ENCODE peak calls at places on chromosomes 5 and 9, in eight cellular contexts. M is fibroblast of gingiva; T is activated CD8-positive, alpha-beta memory T cell treated with anti-CD3 and anti-CD28 coated beads, Interleukin-2, amount 10 ng/mL, durations not matched to agents 7 days and 5 days; B is ureter; A is hippocampal formation; J is RPMI7951; S is left ventricle myocardium inferior; N is iPS-NIHi11. K is an unnamed sample.

GRCh38 chr9:34328500-34328982 is 527 bp downstream of the KIF24 start:
- DNase-seq in M (no peak), T (no peak), B (no peak), A (no peak), J (peak), S (no peak), N (peak), K (no peak)

GRCh38 chr9:116686135-116686534 is 970 bp upstream of the TRIM32 start:
- DNase-seq in M (no peak), T (no peak), B (no peak), A (no peak), J (no peak), S (no peak), N (no peak), K (no peak)

GRCh38 chr9:110104201-110104845 is 103.6 kb downstream of the C9orf152 start:
- DNase-seq in M (no peak), T (no peak), B (no peak), A (no peak), J (no peak), S (no peak), N (no peak), K (no peak)

GRCh38 chr5:157113007-157113406 is 4.2 kb upstream of the HAVCR2 start:
- DNase-seq in M (peak), T (peak), B (no peak), A (no peak), J (no peak), S (no peak), N (no peak), K (no peak)

GRCh38 chr9:21611896-21612295 is 129.8 kb upstream of the IFNE start:
- DNase-seq in M (no peak), T (peak), B (no peak), A (no peak), J (no peak), S (no peak), N (no peak), K (no peak)

GRCh38 chr5:36875051-36875788 is 1.3 kb upstream of the NIPBL start:
- DNase-seq in M (peak), T (peak), B (peak), A (peak), J (peak), S (peak), N (peak), K (peak)

GRCh38 chr5:108900668-108901067 is 153.0 kb downstream of the FER start:
- DNase-seq in M (no peak), T (no peak), B (no peak), A (no peak), J (no peak), S (no peak), N (no peak), K (no peak)

GRCh38 chr5:76684012-76684731 is 31.8 kb upstream of the F2R start:
- DNase-seq in M (no peak), T (no peak), B (no peak), A (no peak), J (no peak), S (no peak), N (no peak), K (no peak)

GRCh38 chr9:115006660-115007059 is 76.3 kb upstream of the TNFSF8 start:
- DNase-seq in M (peak), T (peak), B (no peak), A (no peak), J (peak), S (no peak), N (no peak), K (no peak)

GRCh38 chr5:39713224-39713911 is 288.6 kb upstream of the DAB2 start:
- DNase-seq in M (peak), T (no peak), B (no peak), A (no peak), J (peak), S (no peak), N (no peak), K (no peak)

GRCh38 chr9:128026255-128027165 is 40.6 kb downstream of the NAIF1 start:
- DNase-seq in M (no peak), T (peak), B (no peak), A (no peak), J (peak), S (no peak), N (no peak), K (no peak)

GRCh38 chr9:37117956-37118355 is 2.4 kb upstream of the ZCCHC7 start:
- DNase-seq in M (no peak), T (no peak), B (no peak), A (no peak), J (no peak), S (no peak), N (no peak), K (no peak)

GRCh38 chr5:41094871-41095270 is 23.7 kb upstream of the MROH2B start:
- DNase-seq in M (no peak), T (no peak), B (no peak), A (no peak), J (no peak), S (no peak), N (peak), K (no peak)

GRCh38 chr5:3489221-3489620 is 106.4 kb upstream of the IRX1 start:
- DNase-seq in M (no peak), T (no peak), B (no peak), A (no peak), J (no peak), S (no peak), N (no peak), K (no peak)

GRCh38 chr9:127779136-127779981 is 893 bp upstream of the SH2D3C start:
- DNase-seq in M (no peak), T (peak), B (no peak), A (no peak), J (no peak), S (no peak), N (no peak), K (no peak)

GRCh38 chr5:159184858-159185381 is 24.4 kb downstream of the RNF145 start:
- DNase-seq in M (peak), T (no peak), B (no peak), A (no peak), J (peak), S (no peak), N (peak), K (no peak)

GRCh38 chr9:112820886-112821285 is 69.8 kb downstream of the SLC46A2 start:
- DNase-seq in M (peak), T (no peak), B (no peak), A (no peak), J (peak), S (no peak), N (no peak), K (no peak)

GRCh38 chr9:105441761-105442160 is 6.1 kb upstream of the FSD1L start:
- DNase-seq in M (no peak), T (no peak), B (no peak), A (no peak), J (no peak), S (no peak), N (no peak), K (no peak)

GRCh38 chr5:157552650-157553049 is 22.9 kb downstream of the ADAM19 start:
- DNase-seq in M (no peak), T (no peak), B (no peak), A (no peak), J (no peak), S (no peak), N (no peak), K (no peak)

GRCh38 chr9:72362680-72363139 is 2.3 kb downstream of the ZFAND5 start:
- DNase-seq in M (peak), T (peak), B (peak), A (peak), J (peak), S (peak), N (peak), K (no peak)

GRCh38 chr9:93250185-93250584 is 66.2 kb downstream of the WNK2 start:
- DNase-seq in M (no peak), T (no peak), B (no peak), A (no peak), J (no peak), S (no peak), N (no peak), K (peak)

GRCh38 chr5:74673011-74673790 is 11.8 kb upstream of the HEXB start:
- DNase-seq in M (peak), T (no peak), B (no peak), A (peak), J (peak), S (no peak), N (no peak), K (no peak)

GRCh38 chr9:77015291-77016048 is 4.0 kb upstream of the FOXB2 start:
- DNase-seq in M (no peak), T (no peak), B (no peak), A (no peak), J (no peak), S (no peak), N (no peak), K (no peak)

GRCh38 chr9:3136999-3137675 is 293.2 kb upstream of the PUM3 start:
- DNase-seq in M (peak), T (no peak), B (no peak), A (no peak), J (peak), S (no peak), N (no peak), K (no peak)

GRCh38 chr9:35771524-35771923 is 17.4 kb upstream of the MSMP start:
- DNase-seq in M (no peak), T (no peak), B (peak), A (no peak), J (no peak), S (no peak), N (no peak), K (no peak)

GRCh38 chr9:33934188-33934878 is 114.4 kb downstream of the UBAP2 start:
- DNase-seq in M (no peak), T (no peak), B (no peak), A (no peak), J (no peak), S (no peak), N (no peak), K (no peak)

GRCh38 chr5:176851871-176852270 is 41.5 kb downstream of the UNC5A start:
- DNase-seq in M (no peak), T (no peak), B (no peak), A (no peak), J (no peak), S (no peak), N (no peak), K (no peak)

GRCh38 chr9:136137321-136138054 is 18.8 kb upstream of the TMEM250 start:
- DNase-seq in M (no peak), T (no peak), B (no peak), A (no peak), J (no peak), S (no peak), N (no peak), K (no peak)

GRCh38 chr9:35976726-35977125 is 18.8 kb upstream of the OR2S2 start:
- DNase-seq in M (no peak), T (no peak), B (no peak), A (no peak), J (no peak), S (no peak), N (no peak), K (no peak)

GRCh38 chr9:120390637-120391190 is 189.3 kb downstream of the CDK5RAP2 start:
- DNase-seq in M (no peak), T (no peak), B (no peak), A (no peak), J (no peak), S (no peak), N (no peak), K (no peak)

GRCh38 chr5:169719360-169720314 is 82.6 kb downstream of the DOCK2 start:
- DNase-seq in M (no peak), T (no peak), B (no peak), A (no peak), J (no peak), S (no peak), N (no peak), K (no peak)

GRCh38 chr9:77170991-77171699 is 6.2 kb upstream of the VPS13A start:
- DNase-seq in M (no peak), T (no peak), B (no peak), A (no peak), J (no peak), S (peak), N (no peak), K (no peak)

GRCh38 chr5:53095931-53096525 is 13.5 kb downstream of the MOCS2 start:
- DNase-seq in M (peak), T (peak), B (peak), A (peak), J (peak), S (peak), N (peak), K (no peak)

GRCh38 chr9:95313010-95313498 is 4.5 kb downstream of the FANCC start:
- DNase-seq in M (peak), T (no peak), B (peak), A (no peak), J (peak), S (peak), N (peak), K (peak)

GRCh38 chr5:147560982-147561381 is 51.1 kb upstream of the DPYSL3 start:
- DNase-seq in M (no peak), T (no peak), B (no peak), A (no peak), J (no peak), S (no peak), N (peak), K (no peak)

GRCh38 chr5:140261403-140262171 is 41.3 kb downstream of the PFDN1 start:
- DNase-seq in M (peak), T (no peak), B (peak), A (peak), J (peak), S (peak), N (peak), K (peak)

GRCh38 chr5:157689942-157690689 is 18.8 kb downstream of the C5orf52 start:
- DNase-seq in M (no peak), T (peak), B (peak), A (no peak), J (no peak), S (no peak), N (peak), K (no peak)

GRCh38 chr9:12853021-12853420 is 78.2 kb downstream of the LURAP1L start:
- DNase-seq in M (no peak), T (no peak), B (no peak), A (no peak), J (no peak), S (no peak), N (no peak), K (no peak)

GRCh38 chr9:36407122-36407723 is 7.2 kb upstream of the RNF38 start:
- DNase-seq in M (peak), T (peak), B (peak), A (peak), J (peak), S (no peak), N (peak), K (no peak)